ENCODE peak calls at places on chromosomes 7 and 10, in six cellular contexts. X is tibial nerve, H is IMR-90, C is substantia nigra, Z is A549, S is stomach. R is an unnamed sample.

GRCh38 chr7:24870766-24871165 is 109.2 kb downstream of the OSBPL3 start:
- DNase-seq in C (no peak), S (no peak), X (no peak), H (no peak), Z (no peak), R (no peak)

GRCh38 chr10:32049113-32049512 is 7.1 kb downstream of the KIF5B start:
- DNase-seq in C (no peak), H (peak; percentile 67), S (no peak), Z (no peak), X (no peak), R (no peak)

GRCh38 chr7:33061282-33061928 is 1.2 kb downstream of the NT5C3A start:
- DNase-seq in X (no peak), C (no peak), H (no peak), S (no peak), Z (no peak), R (no peak)

GRCh38 chr10:35027567-35027966 is 62.6 kb downstream of the CUL2 start:
- DNase-seq in Z (no peak), H (peak; percentile 39), S (no peak), C (no peak), X (no peak), R (no peak)

GRCh38 chr7:102248456-102249395 is 37.9 kb upstream of the SH2B2 start:
- DNase-seq in C (no peak), S (no peak), Z (no peak), H (no peak), X (no peak), R (no peak)

GRCh38 chr7:73885433-73885974 is 24.5 kb downstream of the TMEM270 start:
- DNase-seq in X (no peak), Z (no peak), S (no peak), C (no peak), H (no peak), R (no peak)

GRCh38 chr10:46539596-46540411 is 16.7 kb downstream of the GPRIN2 start:
- DNase-seq in X (peak; percentile 11), S (peak; percentile 48), C (no peak), Z (peak; percentile 90), H (peak; percentile 87), R (no peak)

GRCh38 chr7:2993868-2994267 is 49.8 kb downstream of the CARD11 start:
- DNase-seq in Z (no peak), S (peak; percentile 54), C (no peak), X (no peak), H (no peak), R (no peak)

GRCh38 chr7:106604303-106604918 is 56.5 kb downstream of the CCDC71L start:
- DNase-seq in C (no peak), H (no peak), S (no peak), Z (no peak), X (no peak), R (no peak)

GRCh38 chr10:33193867-33194521 is 140.5 kb downstream of the NRP1 start:
- DNase-seq in Z (peak; percentile 53), H (peak; percentile 74), S (no peak), C (no peak), X (peak; percentile 22), R (no peak)

GRCh38 chr10:122276611-122277205 is 5.6 kb downstream of the BTBD16 start:
- DNase-seq in X (no peak), Z (peak; percentile 50), C (no peak), H (peak; percentile 65), S (peak; percentile 21), R (no peak)

R was measured in midbrain.